ENCODE peak calls at places on chromosomes 2 and 18, in four cellular contexts. I is heart left ventricle, F is mesenchymal stem cell, N is GM12865. E is an unnamed sample.

GRCh38 chr2:85439111-85439477 is 20.6 kb downstream of the SH2D6 start:
- DNase-seq in N (no peak), I (no peak), F (no peak), E (no peak)

GRCh38 chr2:26982102-26982742 is 11.8 kb downstream of the MAPRE3 start:
- DNase-seq in F (peak), N (peak), I (no peak), E (no peak)

GRCh38 chr2:205827809-205828208 is 145.5 kb downstream of the NRP2 start:
- DNase-seq in N (no peak), F (no peak), I (no peak), E (no peak)

GRCh38 chr2:63983986-63984605 is 35.1 kb downstream of the VPS54 start:
- DNase-seq in F (peak), N (no peak), I (no peak), E (peak)

GRCh38 chr18:8843005-8843404 is 137.6 kb downstream of the MTCL1 start:
- DNase-seq in F (no peak), I (no peak), N (no peak), E (no peak)

GRCh38 chr2:215320679-215321078 is 8.8 kb downstream of the ATIC start:
- DNase-seq in I (no peak), N (no peak), F (no peak), E (no peak)

GRCh38 chr2:158091647-158092046 is 10.0 kb upstream of the UPP2 start:
- DNase-seq in N (no peak), I (no peak), F (no peak), E (no peak)

GRCh38 chr2:15675456-15676195 is 84.0 kb downstream of the DDX1 start:
- DNase-seq in F (peak), I (no peak), N (no peak), E (peak)

GRCh38 chr18:28793911-28794310 is 617.0 kb upstream of the CDH2 start:
- DNase-seq in F (no peak), N (no peak), I (no peak), E (no peak)

GRCh38 chr2:22110244-22110651 is 986.5 kb downstream of the TDRD15 start:
- DNase-seq in I (no peak), N (no peak), F (peak), E (no peak)

GRCh38 chr18:23151414-23152099 is 16.3 kb downstream of the CABLES1 start:
- DNase-seq in F (peak), N (no peak), I (no peak), E (no peak)

GRCh38 chr2:240143801-240144648 is 3.6 kb upstream of the OTOS start:
- DNase-seq in F (peak), I (peak), N (peak), E (peak)

GRCh38 chr2:58479557-58480120 is 238.5 kb upstream of the FANCL start:
- DNase-seq in F (no peak), I (no peak), N (no peak), E (no peak)

GRCh38 chr2:5673861-5674240 is 18.3 kb upstream of the SOX11 start:
- DNase-seq in I (no peak), N (no peak), F (peak), E (no peak)

GRCh38 chr2:5677133-5677532 is 15.1 kb upstream of the SOX11 start:
- DNase-seq in I (no peak), F (no peak), N (no peak), E (no peak)

GRCh38 chr2:5672749-5673147 is 19.4 kb upstream of the SOX11 start:
- DNase-seq in F (no peak), I (no peak), N (no peak), E (no peak)

GRCh38 chr2:5668682-5669267 is 23.4 kb upstream of the SOX11 start:
- DNase-seq in F (no peak), N (no peak), I (no peak), E (no peak)

GRCh38 chr2:5673148-5673860 is 18.9 kb upstream of the SOX11 start:
- DNase-seq in N (no peak), F (no peak), I (no peak), E (no peak)
- H3K4me3 ChIP-seq in N (no peak), F (no peak), I (peak), E (no peak)

GRCh38 chr2:120568975-120569268 is 166.7 kb upstream of the GLI2 start:
- DNase-seq in N (no peak), I (no peak), F (no peak), E (no peak)

GRCh38 chr2:120565929-120566328 is 169.7 kb upstream of the GLI2 start:
- DNase-seq in I (no peak), F (no peak), N (no peak), E (no peak)

GRCh38 chr2:120568089-120568974 is 167.3 kb upstream of the GLI2 start:
- DNase-seq in I (no peak), F (no peak), N (no peak), E (no peak)

GRCh38 chr2:120566331-120567035 is 169.2 kb upstream of the GLI2 start:
- DNase-seq in I (peak), F (no peak), N (no peak), E (peak)

GRCh38 chr2:120567128-120567527 is 168.5 kb upstream of the GLI2 start:
- DNase-seq in F (no peak), I (no peak), N (no peak), E (no peak)
- H3K4me3 ChIP-seq in F (peak), I (peak), N (no peak), E (no peak)

DNA sequence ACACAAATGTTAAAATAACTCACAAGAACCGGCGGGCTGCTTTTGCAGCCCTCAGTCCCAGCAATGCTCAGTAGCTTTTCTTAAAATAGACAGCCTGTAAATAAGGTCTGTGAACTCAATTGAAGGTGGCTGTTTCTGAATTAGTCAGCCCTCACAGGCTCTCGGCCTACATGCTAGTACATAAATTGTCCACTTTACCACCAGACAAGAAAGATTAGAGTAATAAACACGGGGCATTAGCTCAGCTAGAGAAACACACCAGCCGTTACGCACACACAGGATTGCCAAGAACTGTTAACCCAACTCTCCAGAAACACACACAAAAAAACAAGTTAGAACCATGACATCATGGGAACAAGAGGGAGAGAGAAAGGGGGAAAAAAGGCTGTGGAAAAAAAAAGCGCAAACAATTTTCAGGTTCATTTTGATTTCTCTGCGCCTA is 89.2 kb downstream of the ZEB2 start:
- DNase-seq in N (peak), I (no peak), F (peak), E (peak)
- H3K4me3 ChIP-seq in N (no peak), I (peak), F (no peak), E (peak)

DNA sequence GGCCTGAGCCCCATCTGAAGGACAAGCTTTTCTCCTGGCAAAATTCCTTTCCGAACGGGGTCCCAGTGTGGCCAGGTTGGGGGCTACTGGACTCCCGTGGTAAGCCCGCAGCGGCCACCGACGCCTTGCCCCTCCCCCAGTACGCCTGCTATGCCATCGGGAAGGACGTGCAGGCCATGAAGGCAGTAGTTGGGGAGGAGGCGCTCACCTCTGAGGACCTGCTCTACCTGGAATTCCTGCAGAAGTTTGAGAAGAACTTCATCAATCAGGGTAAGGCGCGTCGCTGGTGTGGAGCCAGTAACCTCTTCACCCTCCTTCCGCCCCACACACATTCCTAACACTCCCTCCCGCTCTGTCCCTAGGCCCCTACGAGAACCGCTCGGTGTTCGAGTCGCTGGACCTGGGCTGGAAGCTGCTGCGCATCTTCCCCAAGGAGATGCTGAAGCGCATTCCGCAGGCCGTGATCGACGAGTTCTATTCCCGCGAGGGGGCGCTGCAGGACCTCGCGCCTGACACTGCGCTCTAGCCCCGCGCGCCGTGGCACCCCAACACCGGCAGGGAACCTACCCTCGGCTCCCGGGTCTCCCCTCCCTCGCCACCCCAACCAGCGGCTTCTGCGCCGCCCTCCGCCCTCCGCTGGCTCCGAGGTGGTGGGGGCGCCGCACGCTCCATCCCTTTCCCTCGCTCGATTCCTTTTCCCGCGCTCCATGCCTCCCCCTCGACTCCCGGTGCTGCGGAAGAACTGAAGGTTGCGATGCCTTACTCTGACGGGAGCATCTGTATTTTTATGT is 13.6 kb upstream of the ANKRD53 start:
- DNase-seq in N (peak), I (peak), F (peak), E (peak)
- H3K4me3 ChIP-seq in N (peak), I (peak), F (peak), E (peak)

GRCh38 chr2:112993831-112994230 is 11.4 kb upstream of the IL36A start:
- DNase-seq in I (no peak), N (no peak), F (no peak), E (no peak)

GRCh38 chr2:112995346-112995920 is 9.8 kb upstream of the IL36A start:
- DNase-seq in N (peak), I (no peak), F (no peak), E (no peak)

GRCh38 chr2:113000436-113000835 is 4.8 kb upstream of the IL36A start:
- DNase-seq in I (no peak), F (no peak), N (no peak), E (no peak)

GRCh38 chr2:112994648-112995047 is 10.6 kb upstream of the IL36A start:
- DNase-seq in I (no peak), N (no peak), F (no peak), E (no peak)

DNA sequence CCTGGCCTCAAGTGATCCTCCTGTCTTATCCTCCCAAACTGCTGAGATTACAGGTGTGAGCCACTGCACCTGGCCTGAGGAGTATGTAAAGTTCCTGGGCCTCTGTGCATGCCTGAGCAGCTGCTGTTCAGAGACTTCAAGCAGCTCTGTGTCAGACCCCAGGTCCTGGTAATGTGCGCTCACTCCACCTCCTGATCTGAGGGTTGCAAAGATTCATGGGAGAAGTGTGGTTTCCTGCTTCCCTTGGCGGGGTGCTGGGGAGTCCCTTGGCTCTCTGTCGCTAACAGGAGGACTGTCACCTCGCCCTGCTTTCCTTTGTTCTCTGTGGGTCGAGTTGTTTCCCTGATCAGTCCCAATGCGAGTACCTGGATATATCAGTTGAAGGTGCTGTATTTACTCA is 8.6 kb upstream of the IL36A start:
- DNase-seq in N (peak), F (no peak), I (no peak), E (no peak)
- H3K4me3 ChIP-seq in N (no peak), F (no peak), I (no peak), E (no peak)

GRCh38 chr2:133680399-133681044 is 112.3 kb upstream of the NCKAP5 start:
- DNase-seq in F (no peak), N (no peak), I (no peak), E (no peak)

GRCh38 chr2:133674066-133674432 is 105.8 kb upstream of the NCKAP5 start:
- DNase-seq in F (no peak), I (no peak), N (no peak), E (no peak)

GRCh38 chr2:133676392-133677130 is 108.3 kb upstream of the NCKAP5 start:
- DNase-seq in F (peak), N (no peak), I (no peak), E (peak)

GRCh38 chr2:133673570-133673969 is 105.3 kb upstream of the NCKAP5 start:
- DNase-seq in F (no peak), N (no peak), I (no peak), E (no peak)

DNA sequence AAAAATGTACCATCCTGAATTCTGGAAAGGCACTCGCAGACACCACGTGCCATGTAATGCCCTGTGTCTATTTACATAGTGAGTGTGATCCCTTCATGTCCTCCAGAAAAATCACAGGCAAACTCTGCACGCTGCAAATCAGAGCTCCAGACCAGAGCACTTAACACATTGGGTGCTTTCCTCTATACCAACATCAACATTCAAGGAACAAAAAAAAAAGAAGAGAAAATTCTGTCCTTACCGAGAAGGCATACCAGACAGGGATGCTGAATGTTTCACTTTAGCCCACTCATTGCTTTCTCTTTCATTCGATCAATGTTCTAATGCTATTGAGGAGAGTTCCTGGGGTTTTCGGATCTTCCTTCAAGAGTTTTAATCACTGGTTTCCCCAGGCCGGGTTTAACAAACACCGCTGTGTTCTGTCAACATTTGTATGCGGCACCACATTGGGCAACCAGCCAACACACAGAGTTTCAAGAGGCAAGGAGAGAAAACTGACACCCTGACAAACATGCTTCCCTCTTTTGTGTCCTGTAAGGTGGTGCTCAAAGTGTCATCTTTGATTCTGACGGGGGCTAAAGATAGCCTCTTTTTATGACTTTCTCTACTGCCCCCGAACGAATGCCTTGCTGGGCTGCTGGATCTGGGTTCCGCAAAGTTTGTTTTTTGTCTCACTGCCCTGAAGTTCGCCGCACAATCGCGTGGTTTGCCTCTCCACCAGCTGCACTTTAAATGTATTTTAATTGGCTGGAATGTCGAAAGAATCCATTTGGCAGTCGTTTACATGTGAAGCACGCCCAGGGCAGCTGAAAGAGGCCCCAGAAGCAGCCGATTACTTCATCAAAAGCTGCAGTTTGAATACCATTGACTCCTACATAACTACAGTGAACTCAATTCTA is 106.4 kb upstream of the NCKAP5 start:
- DNase-seq in N (no peak), F (peak), I (no peak), E (peak)
- H3K4me3 ChIP-seq in N (no peak), F (peak), I (peak), E (peak)

GRCh38 chr2:66581461-66582363 is 146.8 kb downstream of the MEIS1 start:
- DNase-seq in N (no peak), F (no peak), I (no peak), E (peak)
- H3K4me3 ChIP-seq in N (no peak), F (peak), I (no peak), E (peak)

GRCh38 chr2:232957607-232958211 is 55.3 kb downstream of the NGEF start:
- DNase-seq in N (peak), F (no peak), I (no peak), E (no peak)
- H3K4me3 ChIP-seq in N (no peak), F (no peak), I (no peak), E (no peak)

DNA sequence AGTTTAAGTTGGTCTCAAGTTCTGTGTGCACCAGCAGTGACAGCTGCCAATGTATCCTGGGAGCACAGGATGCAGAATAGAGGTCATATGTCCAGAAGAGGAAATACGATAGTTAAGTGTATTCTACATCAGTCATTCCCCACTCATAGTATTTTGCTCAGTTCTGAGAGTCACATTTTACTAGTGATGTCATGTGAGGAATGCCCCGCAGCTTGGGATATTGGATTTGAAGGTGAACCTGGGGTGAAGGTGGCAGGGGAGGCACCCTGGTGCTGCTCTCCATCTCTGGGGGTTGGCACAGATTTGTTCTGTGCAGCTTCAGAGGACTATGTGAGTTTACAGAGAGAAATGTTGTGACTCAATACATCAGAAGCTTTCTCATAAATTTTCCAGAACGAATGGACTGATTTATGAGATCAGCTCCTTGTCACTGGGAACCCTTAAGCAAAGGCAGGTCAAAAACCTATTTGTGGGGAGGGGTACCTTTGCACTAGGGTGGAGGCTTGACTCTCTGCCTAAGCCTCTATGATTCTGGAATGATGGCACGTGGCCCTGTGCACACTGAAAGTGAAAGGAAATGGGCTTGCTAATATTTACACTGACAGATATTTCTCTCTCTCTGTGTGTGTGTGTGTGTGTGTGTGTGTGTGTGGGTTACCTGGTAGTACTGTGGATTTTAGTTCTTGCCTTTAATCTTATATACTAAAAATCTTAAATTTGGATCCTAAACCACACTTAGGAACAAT is 95.9 kb downstream of the NEB start:
- DNase-seq in F (peak), I (no peak), N (peak), E (peak)
- H3K4me3 ChIP-seq in F (peak), I (no peak), N (no peak), E (peak)

E was measured in fibroblast of villous mesenchyme.